ENCODE peak calls at places on chromosome 5, in four cellular contexts. B, P, V and Z are unnamed samples. For H3K4me1, the result is how much of the 10 kb centered on the place peaks cover.

GRCh38 chr5:144040615-144041394 is 129.7 kb downstream of the YIPF5 start:
- DNase-seq in B (no peak), P (no peak), V (no peak), Z (no peak)

GRCh38 chr5:165014439-165014838 is 1509.0 kb downstream of the MAT2B start:
- DNase-seq in B (no peak), P (no peak), V (no peak), Z (no peak)

GRCh38 chr5:120605325-120606079 is 141.4 kb downstream of the PRR16 start:
- DNase-seq in B (no peak), P (no peak), V (no peak), Z (no peak)

GRCh38 chr5:119070578-119070827 is 384 bp upstream of the DMXL1 start:
- DNase-seq in B (peak), P (peak), V (peak), Z (peak)

GRCh38 chr5:153088538-153088937 is 401.9 kb upstream of the GRIA1 start:
- DNase-seq in B (no peak), P (no peak), V (peak), Z (no peak)

GRCh38 chr5:136042665-136043121 is 13.9 kb downstream of the TGFBI start:
- DNase-seq in B (no peak), P (no peak), V (no peak), Z (no peak)

GRCh38 chr5:31944683-31945445 is 229.3 kb downstream of the GOLPH3 start:
- DNase-seq in B (no peak), P (no peak), V (no peak), Z (no peak)

GRCh38 chr5:164184158-164184557 is 678.7 kb downstream of the MAT2B start:
- DNase-seq in B (no peak), P (no peak), V (no peak), Z (no peak)

GRCh38 chr5:141715340-141715905 is 33.4 kb upstream of the ARAP3 start:
- DNase-seq in B (no peak), P (no peak), V (no peak), Z (no peak)

GRCh38 chr5:4947899-4948556 is 192.1 kb upstream of the ADAMTS16 start:
- DNase-seq in B (no peak), P (no peak), V (no peak), Z (no peak)

GRCh38 chr5:7397005-7397546 is 1.1 kb downstream of the ADCY2 start:
- DNase-seq in B (no peak), P (no peak), V (no peak), Z (no peak)

GRCh38 chr5:77006124-77006523 is 24.1 kb upstream of the AGGF1 start:
- DNase-seq in B (peak), P (no peak), V (no peak), Z (no peak)

GRCh38 chr5:78985407-78986223 is 505 bp upstream of the ARSB start:
- DNase-seq in B (no peak), P (peak), V (peak), Z (peak)

GRCh38 chr5:32961066-32961429 is 249.9 kb downstream of the NPR3 start:
- DNase-seq in B (no peak), P (no peak), V (no peak), Z (no peak)

GRCh38 chr5:153813871-153814270 is 224.8 kb downstream of the FAM114A2 start:
- DNase-seq in B (no peak), P (no peak), V (no peak), Z (no peak)

GRCh38 chr5:118007262-118007661 is 981.1 kb downstream of the DTWD2 start:
- DNase-seq in B (no peak), P (no peak), V (no peak), Z (no peak)

GRCh38 chr5:35853652-35854051 is 3.0 kb upstream of the IL7R start:
- DNase-seq in B (no peak), P (no peak), V (no peak), Z (peak)

GRCh38 chr5:169064093-169064492 is 236.8 kb downstream of the SLIT3 start:
- DNase-seq in B (no peak), P (no peak), V (peak), Z (peak)

GRCh38 chr5:134128648-134128995 is 14.1 kb downstream of the TCF7 start:
- DNase-seq in B (no peak), P (no peak), V (no peak), Z (no peak)

GRCh38 chr5:59065551-59065950 is 482.7 kb downstream of the RAB3C start:
- DNase-seq in B (no peak), P (no peak), V (no peak), Z (no peak)

GRCh38 chr5:109907751-109908150 is 218.0 kb downstream of the MAN2A1 start:
- DNase-seq in B (no peak), P (no peak), V (no peak), Z (no peak)

GRCh38 chr5:135073771-135074345 is 39.8 kb upstream of the PITX1 start:
- DNase-seq in B (no peak), P (no peak), V (no peak), Z (no peak)

GRCh38 chr5:137734962-137735530 is 843 bp downstream of the KLHL3 start:
- DNase-seq in B (peak), P (peak), V (peak), Z (peak)

GRCh38 chr5:39100851-39101396 is 26.7 kb upstream of the RICTOR start:
- DNase-seq in B (no peak), P (no peak), V (no peak), Z (no peak)

GRCh38 chr5:64147849-64148441 is 17.7 kb upstream of the RNF180 start:
- DNase-seq in B (peak), P (peak), V (peak), Z (peak)

GRCh38 chr5:142246263-142246662 is 78.6 kb downstream of the SPRY4 start:
- DNase-seq in B (no peak), P (no peak), V (no peak), Z (peak)

GRCh38 chr5:145362261-145362660 is 472.9 kb downstream of the PRELID2 start:
- DNase-seq in B (no peak), P (no peak), V (no peak), Z (no peak)

DNA sequence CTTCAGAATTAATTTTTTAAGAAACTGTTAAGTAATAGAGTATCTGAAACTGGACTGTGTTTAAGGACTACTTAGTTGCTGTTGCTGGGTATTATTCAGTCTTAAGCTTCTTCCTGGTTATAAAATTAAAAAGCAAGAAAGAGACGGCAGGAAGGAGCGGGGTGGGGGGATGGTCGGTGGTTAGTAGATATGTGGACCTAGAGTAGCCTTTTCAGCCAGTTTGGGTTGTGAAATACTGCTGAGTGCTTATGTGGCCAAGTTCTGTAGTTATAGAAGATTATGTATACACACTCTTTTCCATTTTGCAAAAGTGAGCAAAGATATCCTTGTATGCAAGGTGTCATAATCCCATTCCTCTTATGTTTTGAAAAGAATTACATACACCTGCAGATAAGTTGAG is 28.5 kb downstream of the TRIO start:
- DNase-seq in B (no peak), P (no peak), V (no peak), Z (no peak)
- H3K4me1 ChIP-seq in B (half or more), P (under half), V (half or more), Z (half or more)

DNA sequence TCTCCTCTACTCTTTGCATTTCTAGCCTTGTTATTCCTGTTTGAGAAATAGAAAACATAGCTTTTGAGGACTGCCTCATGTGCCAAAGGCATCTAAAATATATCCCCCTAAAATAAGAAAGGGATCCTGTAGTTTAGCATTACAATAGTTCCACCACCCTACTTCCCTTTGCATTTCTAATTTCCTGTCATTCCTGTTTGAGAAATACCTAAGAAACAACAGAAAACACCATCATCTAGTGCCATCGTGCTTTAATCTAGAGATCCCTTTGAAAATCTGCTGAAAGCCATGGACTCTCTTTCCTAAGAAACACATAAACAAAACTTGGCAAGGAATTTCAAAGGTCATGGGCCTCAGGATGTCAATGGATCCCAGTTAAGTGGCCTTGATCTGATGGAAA is 7.5 kb downstream of the CLK4 start:
- DNase-seq in B (no peak), P (no peak), V (no peak), Z (no peak)
- H3K27ac ChIP-seq in B (no peak), P (no peak), V (no peak), Z (no peak)

GRCh38 chr5:1525624-1525985 is 1.8 kb upstream of the LPCAT1 start:
- DNase-seq in B (no peak), P (no peak), V (no peak), Z (no peak)

GRCh38 chr5:1523480-1523792 is 324 bp downstream of the LPCAT1 start:
- DNase-seq in B (no peak), P (no peak), V (no peak), Z (peak)

GRCh38 chr5:1523793-1524480 is at the start of gene LPCAT1:
- DNase-seq in B (peak), P (peak), V (peak), Z (peak)

GRCh38 chr5:1524799-1525623 is 1.3 kb upstream of the LPCAT1 start:
- DNase-seq in B (no peak), P (peak), V (no peak), Z (peak)

DNA sequence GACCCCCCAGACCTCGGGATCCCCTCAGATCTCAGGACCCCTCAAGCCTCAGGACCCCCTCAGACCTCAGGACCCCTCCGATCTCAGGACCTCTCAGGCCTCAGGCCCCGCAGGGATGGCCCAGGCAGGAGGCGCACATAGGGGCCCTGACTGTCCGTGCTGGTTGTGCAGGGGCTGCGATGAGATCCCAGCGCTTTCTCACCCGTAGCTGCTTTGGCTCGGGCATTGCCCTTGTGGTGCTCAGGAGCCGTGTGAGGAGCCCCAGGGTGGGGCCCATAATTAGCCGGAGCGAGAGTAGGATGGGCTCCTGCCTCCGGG is 680 bp upstream of the LPCAT1 start:
- DNase-seq in B (no peak), P (peak), V (no peak), Z (no peak)
- H3K4me1 ChIP-seq in B (under half), P (under half), V (under half), Z (under half)

GRCh38 chr5:57176350-57176857 is 2.5 kb downstream of the GPBP1 start:
- DNase-seq in B (no peak), P (no peak), V (no peak), Z (no peak)
- H3K27ac ChIP-seq in B (peak), P (peak), V (peak), Z (peak)

GRCh38 chr5:124677999-124678385 is 68.4 kb downstream of the ZNF608 start:
- DNase-seq in B (no peak), P (no peak), V (no peak), Z (no peak)

GRCh38 chr5:124678478-124678877 is 68.0 kb downstream of the ZNF608 start:
- DNase-seq in B (peak), P (no peak), V (peak), Z (no peak)

GRCh38 chr5:124677376-124677998 is 69.0 kb downstream of the ZNF608 start:
- DNase-seq in B (no peak), P (no peak), V (peak), Z (peak)

GRCh38 chr5:124678992-124679519 is 67.4 kb downstream of the ZNF608 start:
- DNase-seq in B (no peak), P (no peak), V (no peak), Z (no peak)

DNA sequence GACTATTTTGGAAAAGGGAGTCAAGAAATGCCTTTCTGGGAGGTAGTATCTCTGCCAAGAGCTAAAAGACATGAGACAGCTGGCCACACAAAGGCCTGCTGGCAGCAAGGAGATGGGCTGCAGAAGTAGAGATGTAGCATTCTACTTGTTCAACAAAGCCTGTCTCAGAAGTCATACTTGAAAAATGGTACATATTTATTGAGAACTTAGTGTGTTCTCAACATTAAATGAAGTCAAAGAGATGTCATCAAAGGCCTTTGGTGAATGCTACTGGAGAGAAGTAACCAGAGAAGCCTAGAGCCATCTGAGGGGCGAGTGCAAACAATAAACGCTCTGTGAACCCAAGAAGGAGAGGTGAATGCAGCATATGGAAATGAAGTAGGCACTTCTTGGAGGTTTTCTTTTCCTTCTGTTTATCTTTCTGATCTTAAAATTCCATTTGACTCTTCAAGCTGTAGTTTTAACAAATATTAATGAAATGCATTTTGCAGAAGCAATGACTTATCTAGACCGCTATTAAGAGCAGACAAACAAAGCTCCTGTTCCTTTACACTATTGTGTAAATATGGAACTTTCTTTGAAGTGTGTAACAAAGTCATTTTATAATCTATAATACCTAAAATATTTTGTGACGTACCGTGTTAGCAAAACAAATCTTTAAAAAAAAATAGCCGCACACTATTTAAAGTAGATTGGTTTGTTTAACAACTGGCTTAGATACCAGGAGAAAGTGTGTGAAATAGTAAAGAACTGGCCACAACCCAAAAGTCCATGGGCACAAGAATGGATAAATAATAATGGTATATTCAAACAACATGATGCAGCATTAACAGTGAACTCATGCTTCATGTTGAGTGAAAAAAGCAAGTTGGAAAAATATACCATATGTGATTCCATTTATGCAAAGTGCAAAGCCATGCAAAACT is 70.3 kb downstream of the ZNF608 start:
- DNase-seq in B (no peak), P (no peak), V (no peak), Z (no peak)
- H3K4me1 ChIP-seq in B (half or more), P (under half), V (half or more), Z (under half)

GRCh38 chr5:14407746-14408175 is 173.8 kb upstream of the OTULINL start:
- DNase-seq in B (no peak), P (no peak), V (no peak), Z (peak)
- H3K27ac ChIP-seq in B (peak), P (no peak), V (peak), Z (peak)

GRCh38 chr5:147979761-147980160 is 73.4 kb upstream of the C5orf46 start:
- DNase-seq in B (no peak), P (no peak), V (no peak), Z (no peak)
- H3K4me1 ChIP-seq in B (under half), P (under half), V (under half), Z (under half)